ENCODE peak calls at places on chromosomes 11 and 22, in ten cellular contexts. X is CD4-positive, alpha-beta T cell; E is brain microvascular endothelial cell; D is ovary; C is cardiac fibroblast; W is H1; Y is BE2C; S is AG09309; T is GM13977; G is retinal pigment epithelial cell. N is an unnamed sample.
A peak's percentile ranks its signal among the peaks of the same experiment; 100 is the strongest.

GRCh38 chr22:49093192-49093880 is 734.3 kb downstream of the BRD1 start:
- DNase-seq in X (no peak), E (no peak), D (no peak), C (no peak), W (no peak), Y (no peak), S (no peak), T (no peak), G (no peak), N (no peak)

GRCh38 chr11:2186669-2187266 is 15.2 kb upstream of the TH start:
- DNase-seq in X (peak; percentile 61), E (peak; percentile 18), D (no peak), C (peak; percentile 23), W (peak; percentile 69), Y (peak; percentile 67), S (no peak), T (no peak), G (no peak), N (no peak)

GRCh38 chr11:91404344-91404743 is 820.3 kb upstream of the FAT3 start:
- DNase-seq in X (no peak), E (no peak), D (no peak), C (no peak), W (no peak), Y (no peak), S (no peak), T (no peak), G (no peak), N (no peak)

GRCh38 chr11:2531987-2532703 is 87.3 kb downstream of the KCNQ1 start:
- DNase-seq in X (no peak), E (no peak), D (peak; percentile 49), C (no peak), W (no peak), Y (no peak), S (no peak), T (no peak), G (no peak), N (no peak)

GRCh38 chr11:80487952-80488351 is 1047.1 kb upstream of the TENM4 start:
- DNase-seq in X (no peak), E (no peak), D (no peak), C (no peak), W (no peak), Y (no peak), S (no peak), T (no peak), G (no peak), N (no peak)

GRCh38 chr11:129702410-129703390 is 112.9 kb upstream of the TMEM45B start:
- DNase-seq in X (no peak), E (no peak), D (no peak), C (no peak), W (no peak), Y (no peak), S (no peak), T (no peak), G (no peak), N (no peak)

GRCh38 chr11:126925321-126926093 is 75.1 kb downstream of the KIRREL3 start:
- DNase-seq in X (no peak), E (no peak), D (no peak), C (no peak), W (no peak), Y (no peak), S (no peak), T (no peak), G (no peak), N (no peak)

GRCh38 chr22:43050995-43051394 is 36.0 kb upstream of the PACSIN2 start:
- DNase-seq in X (no peak), E (no peak), D (no peak), C (no peak), W (peak; percentile 79), Y (no peak), S (no peak), T (no peak), G (no peak), N (no peak)

GRCh38 chr11:115911656-115912055 is 407.4 kb upstream of the CADM1 start:
- DNase-seq in X (no peak), E (no peak), D (no peak), C (no peak), W (no peak), Y (peak; percentile 62), S (no peak), T (no peak), G (peak; percentile 68), N (no peak)

DNA sequence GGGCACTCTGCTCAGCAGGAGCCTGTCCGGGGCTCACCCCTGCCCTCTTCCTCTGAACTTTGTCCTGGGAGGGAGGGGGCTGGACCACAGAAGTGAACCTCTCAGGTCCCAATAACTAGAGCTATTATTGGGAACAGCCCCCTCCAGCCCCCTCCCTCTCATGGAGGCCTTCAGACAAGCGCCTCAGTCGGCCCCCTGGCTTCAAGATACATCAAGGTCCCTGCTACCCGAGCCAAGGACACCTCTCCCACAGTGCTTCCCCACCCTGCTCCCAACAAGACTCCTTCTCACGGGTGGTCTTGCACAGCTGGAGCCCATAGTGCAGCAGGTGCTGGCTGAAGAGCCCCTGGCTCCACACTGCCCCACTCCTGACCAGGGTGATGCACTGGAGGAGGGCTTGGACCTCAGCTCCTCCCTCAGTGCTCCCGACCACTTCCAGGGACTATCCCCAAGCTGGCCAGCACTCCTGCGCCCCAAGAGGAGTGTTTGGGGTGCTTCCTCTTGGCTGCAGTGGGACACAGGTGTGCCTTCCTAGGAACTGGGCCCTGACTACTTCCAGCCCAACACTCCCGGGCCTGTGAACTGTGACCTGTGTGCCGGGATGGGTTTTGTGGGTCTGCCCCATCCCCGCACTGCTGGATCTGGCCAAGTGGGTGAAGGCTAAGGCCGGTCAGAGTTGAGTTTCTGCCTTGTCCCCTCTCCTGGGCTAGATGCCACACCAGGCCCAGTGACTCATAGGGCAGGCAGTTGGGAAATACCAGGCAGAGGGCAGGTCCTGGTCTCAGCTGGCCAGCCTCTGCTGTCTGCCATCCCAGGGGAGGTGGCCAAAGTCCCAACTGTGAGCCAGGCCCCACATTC is 2.2 kb downstream of the PNPLA2 start:
- DNase-seq in X (no peak), E (no peak), D (peak; percentile 59), C (peak; percentile 70), W (no peak), Y (no peak), S (no peak), T (no peak), G (no peak), N (no peak)
- TF ChIP-seq CTCF in X (no peak), E (no peak), D (no peak), C (no peak), W (no peak), Y (no peak), S (no peak), T (no peak), G (no peak), N (no peak)

GRCh38 chr11:117425679-117426296 is 98.1 kb downstream of the CEP164 start:
- DNase-seq in X (peak; percentile 11), E (no peak), D (no peak), C (no peak), W (no peak), Y (no peak), S (no peak), T (no peak), G (no peak), N (no peak)

GRCh38 chr11:117426941-117427340 is 99.3 kb downstream of the CEP164 start:
- DNase-seq in X (no peak), E (no peak), D (no peak), C (no peak), W (no peak), Y (no peak), S (no peak), T (no peak), G (no peak), N (no peak)

GRCh38 chr11:117427356-117427874 is 99.8 kb downstream of the CEP164 start:
- DNase-seq in X (no peak), E (no peak), D (no peak), C (no peak), W (no peak), Y (no peak), S (no peak), T (no peak), G (no peak), N (no peak)

GRCh38 chr11:117424781-117425180 is 97.1 kb downstream of the CEP164 start:
- DNase-seq in X (no peak), E (peak; percentile 23), D (no peak), C (peak; percentile 38), W (no peak), Y (peak; percentile 44), S (peak; percentile 4), T (no peak), G (no peak), N (no peak)

GRCh38 chr11:117426297-117426685 is 98.6 kb downstream of the CEP164 start:
- DNase-seq in X (peak; percentile 74), E (peak; percentile 20), D (peak; percentile 82), C (peak; percentile 60), W (peak; percentile 99), Y (peak; percentile 86), S (no peak), T (peak; percentile 89), G (peak; percentile 6), N (peak; percentile 91)
- TF ChIP-seq CTCF in X (peak; percentile 92), E (peak; percentile 99), D (peak; percentile 78), C (peak; percentile 99), W (peak; percentile 97), Y (peak; percentile 99), S (peak; percentile 99), T (peak; percentile 96), G (peak; percentile 99), N (peak; percentile 94)

GRCh38 chr11:897226-898159 is 13.1 kb downstream of the CHID1 start:
- DNase-seq in X (no peak), E (no peak), D (no peak), C (no peak), W (no peak), Y (no peak), S (no peak), T (no peak), G (no peak), N (no peak)

GRCh38 chr11:900545-900944 is 10.1 kb downstream of the CHID1 start:
- DNase-seq in X (no peak), E (no peak), D (no peak), C (no peak), W (no peak), Y (no peak), S (no peak), T (no peak), G (no peak), N (no peak)

GRCh38 chr11:898160-898517 is 12.5 kb downstream of the CHID1 start:
- DNase-seq in X (no peak), E (no peak), D (no peak), C (peak; percentile 51), W (no peak), Y (peak; percentile 23), S (no peak), T (no peak), G (no peak), N (no peak)

GRCh38 chr11:899724-900123 is 10.9 kb downstream of the CHID1 start:
- DNase-seq in X (no peak), E (no peak), D (no peak), C (no peak), W (no peak), Y (no peak), S (no peak), T (no peak), G (no peak), N (no peak)

GRCh38 chr11:898540-899190 is 11.9 kb downstream of the CHID1 start:
- DNase-seq in X (no peak), E (no peak), D (no peak), C (peak; percentile 33), W (no peak), Y (peak; percentile 43), S (no peak), T (no peak), G (no peak), N (no peak)
- TF ChIP-seq CTCF in X (no peak), E (peak; percentile 44), D (no peak), C (peak; percentile 9), W (no peak), Y (peak; percentile 30), S (peak; percentile 18), T (no peak), G (peak; percentile 54), N (peak; percentile 15)

GRCh38 chr11:77212314-77213007 is 84.4 kb downstream of the MYO7A start:
- DNase-seq in X (no peak), E (no peak), D (peak; percentile 15), C (no peak), W (no peak), Y (no peak), S (no peak), T (no peak), G (no peak), N (no peak)
- TF ChIP-seq CTCF in X (no peak), E (no peak), D (no peak), C (no peak), W (no peak), Y (no peak), S (no peak), T (no peak), G (no peak), N (no peak)

N was measured in progenitor cell of endocrine pancreas.